ENCODE peak calls at places on chromosome 7, in five cellular contexts. O is activated CD4-positive, alpha-beta T cell treated with anti-CD3 and anti-CD28 coated beads for 24 hours; E is HEK293T; P is psoas muscle; T is GF-D8. N is an unnamed sample.

GRCh38 chr7:148987751-148988512 is 40.4 kb downstream of the PDIA4 start:
- DNase-seq in O (no peak), E (peak), P (no peak), T (no peak), N (no peak)

GRCh38 chr7:35599642-35600041 is 95.3 kb downstream of the HERPUD2 start:
- DNase-seq in O (no peak), E (no peak), P (no peak), T (no peak), N (no peak)

GRCh38 chr7:42747073-42747472 is 164.8 kb downstream of the C7orf25 start:
- DNase-seq in O (no peak), E (no peak), P (no peak), T (no peak), N (no peak)

GRCh38 chr7:150620617-150621371 is 11.4 kb downstream of the GIMAP6 start:
- DNase-seq in O (no peak), E (no peak), P (no peak), T (no peak), N (no peak)

GRCh38 chr7:35707422-35707821 is 12.5 kb upstream of the HERPUD2 start:
- DNase-seq in O (no peak), E (no peak), P (no peak), T (no peak), N (no peak)

GRCh38 chr7:149608168-149608567 is 110.6 kb upstream of the ZNF746 start:
- DNase-seq in O (no peak), E (no peak), P (no peak), T (no peak), N (no peak)

GRCh38 chr7:150531704-150532103 is 17.0 kb downstream of the GIMAP7 start:
- DNase-seq in O (no peak), E (no peak), P (no peak), T (no peak), N (no peak)

GRCh38 chr7:41033526-41033925 is 669.4 kb downstream of the INHBA start:
- DNase-seq in O (no peak), E (no peak), P (no peak), T (no peak), N (no peak)

GRCh38 chr7:155711081-155711480 is 66.6 kb downstream of the RBM33 start:
- DNase-seq in O (no peak), E (no peak), P (no peak), T (no peak), N (no peak)

GRCh38 chr7:151229249-151229648 is 2.2 kb upstream of the ABCF2 start:
- DNase-seq in O (no peak), E (no peak), P (no peak), T (no peak), N (no peak)

GRCh38 chr7:3780016-3780415 is 479.0 kb downstream of the SDK1 start:
- DNase-seq in O (no peak), E (no peak), P (no peak), T (no peak), N (no peak)